ENCODE peak calls at places on chromosomes 3 and 15, in nine cellular contexts. N, Z, H, C, D, W, F, J and I are unnamed samples.

GRCh38 chr3:39707314-39707909 is 102.0 kb upstream of the MYRIP start:
- DNase-seq in C (no peak), N (no peak), D (peak), W (peak), J (no peak), F (no peak), H (peak), Z (no peak), I (no peak)

GRCh38 chr3:12869025-12869695 is 27.8 kb upstream of the RPL32 start:
- DNase-seq in N (no peak), J (peak), H (no peak), Z (no peak), C (peak), W (no peak), D (no peak), F (no peak), I (peak)

GRCh38 chr15:39495871-39496459 is 84.9 kb upstream of the THBS1 start:
- DNase-seq in C (no peak), J (no peak), D (no peak), N (no peak), F (no peak), W (no peak), Z (no peak), H (no peak), I (no peak)

GRCh38 chr3:13866406-13866965 is 13.4 kb downstream of the WNT7A start:
- DNase-seq in Z (no peak), F (peak), W (no peak), J (peak), C (no peak), N (no peak), H (peak), D (no peak), I (no peak)

GRCh38 chr15:64693134-64693533 is 82.3 kb downstream of the RBPMS2 start:
- DNase-seq in W (peak), D (no peak), J (no peak), F (no peak), Z (no peak), H (peak), N (no peak), C (peak), I (peak)

GRCh38 chr3:31581660-31582059 is 48.9 kb downstream of the STT3B start:
- DNase-seq in H (no peak), W (no peak), C (no peak), D (no peak), J (no peak), F (no peak), N (no peak), Z (no peak), I (no peak)

GRCh38 chr15:84892786-84893307 is 8.4 kb downstream of the SLC28A1 start:
- DNase-seq in D (no peak), J (no peak), C (no peak), Z (no peak), F (no peak), W (no peak), H (no peak), N (no peak), I (no peak)

GRCh38 chr3:142272200-142272891 is 47.0 kb upstream of the GK5 start:
- DNase-seq in N (no peak), C (no peak), J (no peak), H (peak), Z (peak), D (no peak), W (peak), F (no peak), I (no peak)

GRCh38 chr15:92091155-92091734 is 237.7 kb downstream of the SLCO3A1 start:
- DNase-seq in C (peak), N (no peak), F (no peak), H (no peak), W (no peak), D (no peak), Z (peak), J (peak), I (peak)

GRCh38 chr3:171101982-171102610 is 75.6 kb upstream of the SLC2A2 start:
- DNase-seq in N (no peak), F (no peak), C (no peak), D (no peak), W (no peak), Z (no peak), J (no peak), H (peak), I (no peak)

GRCh38 chr15:32706704-32707103 is 11.1 kb upstream of the GREM1 start:
- DNase-seq in C (no peak), D (no peak), Z (no peak), W (no peak), N (no peak), J (no peak), H (peak), F (no peak), I (no peak)

GRCh38 chr3:42686832-42687650 is 1.7 kb downstream of the KLHL40 start:
- DNase-seq in J (no peak), C (no peak), F (no peak), D (no peak), W (no peak), H (no peak), Z (no peak), N (no peak), I (no peak)

GRCh38 chr3:14235896-14236295 is 57.3 kb downstream of the LSM3 start:
- DNase-seq in J (no peak), N (no peak), Z (no peak), F (no peak), D (no peak), C (peak), H (no peak), W (no peak), I (peak)

GRCh38 chr15:85417276-85417675 is 36.9 kb downstream of the AKAP13 start:
- DNase-seq in Z (no peak), W (no peak), H (no peak), N (no peak), C (no peak), D (no peak), J (no peak), F (no peak), I (no peak)